ENCODE peak calls at places on chromosomes 7 and 10, in four cellular contexts. A, F, U and Z are unnamed samples.

GRCh38 chr7:601573-602340 is 82.1 kb upstream of the PDGFA start:
- DNase-seq in A (peak; percentile 19), F (no peak), U (no peak), Z (no peak)

GRCh38 chr10:108051218-108051617 is 886.7 kb upstream of the SORCS1 start:
- DNase-seq in F (no peak), U (no peak), A (no peak), Z (no peak)

GRCh38 chr10:9081253-9081652 is 1026.8 kb downstream of the GATA3 start:
- DNase-seq in F (no peak), A (no peak), U (no peak), Z (no peak)

GRCh38 chr7:152341039-152341913 is 94.5 kb downstream of the KMT2C start:
- DNase-seq in F (peak; percentile 71), U (peak; percentile 44), A (peak; percentile 72), Z (no peak)

GRCh38 chr10:48739141-48739540 is 54.5 kb downstream of the WDFY4 start:
- DNase-seq in A (no peak), F (no peak), U (no peak), Z (no peak)

GRCh38 chr7:83429493-83429892 is 219.4 kb downstream of the SEMA3E start:
- DNase-seq in A (no peak), F (no peak), U (no peak), Z (no peak)

GRCh38 chr10:72239409-72239808 is 23.3 kb upstream of the ASCC1 start:
- DNase-seq in A (no peak), U (no peak), F (no peak), Z (no peak)

GRCh38 chr10:79502561-79503309 is 9.6 kb upstream of the EIF5AL1 start:
- DNase-seq in U (no peak), F (no peak), A (no peak), Z (no peak)

GRCh38 chr7:73717025-73717807 is 2.3 kb downstream of the STX1A start:
- DNase-seq in A (peak; percentile 26), U (no peak), F (no peak), Z (no peak)

GRCh38 chr10:103444478-103444877 is 7.7 kb downstream of the CALHM2 start:
- DNase-seq in F (no peak), U (no peak), A (no peak), Z (no peak)

GRCh38 chr7:20267482-20267881 is 50.3 kb upstream of the MACC1 start:
- DNase-seq in F (no peak), A (no peak), U (no peak), Z (no peak)

GRCh38 chr7:4144801-4145470 is 537.2 kb upstream of the FOXK1 start:
- DNase-seq in U (no peak), A (peak; percentile 28), F (no peak), Z (no peak)

GRCh38 chr10:79405221-79405994 is 40.0 kb downstream of the ZCCHC24 start:
- DNase-seq in F (no peak), U (no peak), A (no peak), Z (no peak)

GRCh38 chr10:79178614-79179403 is 110.0 kb downstream of the ZMIZ1 start:
- DNase-seq in A (peak; percentile 93), U (no peak), F (no peak), Z (no peak)

GRCh38 chr10:88974446-88975376 is 15.9 kb upstream of the FAS start:
- DNase-seq in F (no peak), A (peak; percentile 44), U (no peak), Z (no peak)

GRCh38 chr10:8338177-8338766 is 283.8 kb downstream of the GATA3 start:
- DNase-seq in A (no peak), U (no peak), F (no peak), Z (no peak)

GRCh38 chr10:132882481-132882951 is 59.9 kb downstream of the CFAP46 start:
- DNase-seq in F (no peak), A (no peak), U (no peak), Z (no peak)

GRCh38 chr10:84197643-84198042 is 3.3 kb downstream of the CDHR1 start:
- DNase-seq in U (no peak), F (no peak), A (no peak), Z (no peak)

GRCh38 chr10:84198206-84198915 is 4.0 kb downstream of the CDHR1 start:
- DNase-seq in U (no peak), F (no peak), A (no peak), Z (no peak)

GRCh38 chr10:84196083-84196482 is 1.7 kb downstream of the CDHR1 start:
- DNase-seq in U (no peak), F (peak; percentile 28), A (no peak), Z (no peak)

GRCh38 chr10:84195044-84195830 is 900 bp downstream of the CDHR1 start:
- DNase-seq in F (no peak), A (no peak), U (no peak), Z (no peak)

GRCh38 chr10:84196941-84197340 is 2.6 kb downstream of the CDHR1 start:
- DNase-seq in F (no peak), U (no peak), A (no peak), Z (no peak)
- H3K27ac ChIP-seq in F (no peak overlapping the region), U (no peak overlapping the region), A (no peak overlapping the region), Z (no peak overlapping the region)

DNA sequence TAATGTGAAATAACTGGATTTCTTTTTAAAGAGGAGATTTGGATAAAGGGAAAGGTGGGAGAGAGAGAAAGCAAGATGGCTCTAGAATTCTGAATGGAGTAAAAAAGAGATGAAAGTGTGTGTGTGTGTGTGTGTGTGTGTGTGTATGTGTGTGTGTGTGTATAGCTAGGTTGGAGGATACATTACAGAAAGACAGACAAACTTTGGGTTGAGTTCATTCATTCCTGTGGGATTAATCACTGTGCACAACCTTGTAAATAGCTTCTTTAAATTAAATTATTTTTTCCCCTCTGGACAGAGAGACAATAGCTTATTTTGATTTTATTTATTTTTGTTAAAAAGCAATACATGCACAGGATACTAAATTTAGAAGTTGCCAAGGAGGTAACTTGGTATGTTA is 7.5 kb downstream of the ASB4 start:
- DNase-seq in U (no peak), F (no peak), A (peak; percentile 35), Z (no peak)
- H3K4me2 ChIP-seq in U (no peak overlapping the region), F (peak overlapping the region; percentile 15), A (no peak overlapping the region), Z (no peak overlapping the region)

GRCh38 chr10:44954962-44955361 is 4.6 kb upstream of the RASSF4 start:
- DNase-seq in A (no peak), F (no peak), U (no peak), Z (no peak)
- H3K27ac ChIP-seq in A (no peak overlapping the region), F (no peak overlapping the region), U (no peak overlapping the region), Z (no peak overlapping the region)

GRCh38 chr7:102304668-102305067 is 18.0 kb downstream of the SH2B2 start:
- DNase-seq in U (no peak), A (no peak), F (no peak), Z (no peak)
- H3K4me2 ChIP-seq in U (no peak overlapping the region), A (no peak overlapping the region), F (no peak overlapping the region), Z (no peak overlapping the region)

GRCh38 chr10:3524086-3524960 is 260.7 kb downstream of the KLF6 start:
- DNase-seq in A (no peak), U (no peak), F (no peak), Z (no peak)
- H3K27ac ChIP-seq in A (no peak overlapping the region), U (no peak overlapping the region), F (peak overlapping the region; percentile 29), Z (no peak overlapping the region)

GRCh38 chr10:113563306-113564088 is 10.6 kb downstream of the HABP2 start:
- DNase-seq in U (peak; percentile 52), F (peak; percentile 83), A (peak; percentile 54), Z (peak; percentile 7)

GRCh38 chr10:113560071-113560470 is 7.2 kb downstream of the HABP2 start:
- DNase-seq in U (no peak), A (no peak), F (no peak), Z (no peak)

GRCh38 chr10:113561214-113561613 is 8.4 kb downstream of the HABP2 start:
- DNase-seq in A (no peak), U (no peak), F (no peak), Z (no peak)

GRCh38 chr10:113562108-113562507 is 9.3 kb downstream of the HABP2 start:
- DNase-seq in A (no peak), F (no peak), U (no peak), Z (no peak)

DNA sequence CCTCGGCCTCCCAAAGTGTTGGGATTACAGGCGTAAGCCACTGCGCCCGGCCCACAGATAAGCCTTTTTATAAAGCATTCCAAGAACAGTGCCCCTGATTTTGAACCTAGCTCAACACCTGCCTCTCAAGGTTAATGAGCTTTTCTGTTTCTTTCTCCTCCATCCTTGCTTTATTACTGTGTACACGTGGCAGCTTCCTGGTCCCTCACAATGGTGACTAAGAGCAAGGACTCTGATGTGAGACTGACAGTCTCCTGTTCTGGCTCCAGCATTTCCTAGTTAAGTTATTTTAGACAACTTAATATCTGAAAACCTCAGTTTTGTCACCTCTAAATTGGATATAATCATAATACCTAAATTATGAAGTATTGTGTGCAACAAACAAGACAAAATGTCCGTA is 9.8 kb downstream of the HABP2 start:
- DNase-seq in A (no peak), F (no peak), U (no peak), Z (no peak)
- H3K4me2 ChIP-seq in A (no peak overlapping the region), F (no peak overlapping the region), U (peak overlapping the region; percentile 80), Z (no peak overlapping the region)

GRCh38 chr10:125116041-125116649 is 44.2 kb downstream of the CTBP2 start:
- DNase-seq in U (no peak), F (no peak), A (no peak), Z (no peak)
- H3K27ac ChIP-seq in U (no peak overlapping the region), F (peak overlapping the region; percentile 18), A (no peak overlapping the region), Z (no peak overlapping the region)

GRCh38 chr7:25029075-25029474 is 49.1 kb upstream of the OSBPL3 start:
- DNase-seq in U (no peak), A (no peak), F (no peak), Z (no peak)
- H3K4me2 ChIP-seq in U (no peak overlapping the region), A (no peak overlapping the region), F (peak overlapping the region; percentile 55), Z (peak overlapping the region; percentile 68)

DNA sequence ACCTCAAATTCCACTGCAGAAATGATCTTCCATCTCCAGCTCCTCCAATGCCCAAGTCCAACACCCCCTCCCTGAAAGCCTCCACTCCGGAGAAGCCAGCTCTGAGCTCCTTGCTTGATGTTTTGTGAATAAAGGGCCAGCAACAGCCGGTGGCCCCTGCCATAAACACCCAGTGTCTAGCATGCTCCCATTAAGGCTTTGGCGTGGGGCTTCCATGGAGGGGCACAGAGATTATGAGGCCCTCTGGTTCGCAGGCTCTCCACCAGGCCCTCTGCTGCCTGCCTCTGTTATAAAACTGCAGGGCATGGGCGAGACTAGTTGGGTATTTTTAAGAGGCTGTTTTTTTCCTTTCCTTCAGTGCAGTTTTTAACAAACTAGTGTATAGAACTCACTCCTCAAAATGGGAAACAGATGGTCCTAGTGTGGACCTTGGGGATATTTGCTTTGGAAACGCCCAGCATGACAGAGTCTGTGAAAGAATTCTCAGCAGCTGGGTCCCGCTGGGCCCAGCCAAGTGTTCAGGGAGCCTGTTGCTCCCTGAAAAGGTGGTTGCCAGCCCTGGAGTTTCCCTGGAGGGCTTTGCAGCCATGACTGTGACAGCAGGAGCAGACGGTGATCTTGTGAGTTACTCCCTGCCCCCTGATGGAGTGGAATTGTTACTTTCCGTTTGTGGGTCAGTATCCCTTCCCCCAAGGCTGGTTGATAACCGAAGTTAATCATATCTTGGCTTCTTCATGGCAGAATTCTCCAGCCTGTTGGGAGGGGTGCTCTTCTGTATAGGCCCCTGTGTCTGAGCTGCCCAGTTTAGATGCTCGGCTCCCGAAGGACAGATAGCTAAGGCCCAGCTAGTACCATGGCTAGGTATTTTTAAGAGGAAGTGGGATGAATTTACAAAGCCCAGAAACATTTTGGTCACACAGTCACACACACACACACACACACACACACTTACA is 278.7 kb upstream of the HABP2 start:
- DNase-seq in U (no peak), A (no peak), F (no peak), Z (no peak)
- H3K27ac ChIP-seq in U (no peak overlapping the region), A (no peak overlapping the region), F (no peak overlapping the region), Z (no peak overlapping the region)

DNA sequence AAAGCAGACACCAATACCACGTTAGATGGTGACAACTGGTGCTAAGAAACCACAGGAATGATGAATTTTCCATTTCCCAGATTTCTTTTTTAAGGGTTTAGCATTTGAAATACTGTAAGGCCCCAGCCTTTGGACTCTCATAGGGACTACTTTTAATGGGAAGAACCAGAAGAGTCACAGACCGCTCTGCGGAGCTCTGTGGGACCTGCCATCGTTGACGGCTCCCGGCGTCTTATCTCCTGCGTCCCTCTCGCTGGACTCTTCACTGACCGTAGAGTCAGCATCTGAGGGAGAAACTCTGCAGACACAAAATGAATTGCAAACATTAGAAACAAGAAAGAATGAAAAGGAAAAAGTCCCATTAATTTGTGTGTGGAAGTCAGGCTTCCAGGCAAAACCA is 81.4 kb upstream of the ATP6V0A4 start:
- DNase-seq in F (no peak), U (no peak), A (no peak), Z (no peak)
- H3K4me2 ChIP-seq in F (no peak overlapping the region), U (no peak overlapping the region), A (no peak overlapping the region), Z (no peak overlapping the region)